ENCODE peak calls at places on chromosomes 6 and 20, in seven cellular contexts. H, F, B, U, R, E and I are unnamed samples.

GRCh38 chr20:33910056-33910455 is 83.7 kb upstream of the RALY start:
- DNase-seq in H (peak), F (no peak), B (no peak), U (peak), R (no peak), E (peak), I (peak)

GRCh38 chr20:40962733-40963504 is 65.7 kb upstream of the TOP1 start:
- DNase-seq in H (no peak), F (peak), B (peak), U (peak), R (peak), E (peak), I (peak)

GRCh38 chr6:17584241-17584803 is 15.8 kb upstream of the FAM8A1 start:
- DNase-seq in H (no peak), F (peak), B (no peak), U (peak), R (no peak), E (peak), I (peak)

GRCh38 chr6:24425091-24425490 is 22.4 kb downstream of the MRS2 start:
- DNase-seq in H (no peak), F (no peak), B (no peak), U (no peak), R (no peak), E (no peak), I (no peak)

GRCh38 chr6:119966484-119966883 is 616.9 kb upstream of the MAN1A1 start:
- DNase-seq in H (no peak), F (no peak), B (no peak), U (no peak), R (no peak), E (no peak), I (no peak)

GRCh38 chr6:168585441-168585840 is 144.5 kb downstream of the SMOC2 start:
- DNase-seq in H (no peak), F (no peak), B (no peak), U (no peak), R (no peak), E (no peak), I (no peak)

GRCh38 chr20:57709823-57710799 is at the start of gene PMEPA1:
- DNase-seq in H (peak), F (peak), B (peak), U (peak), R (peak), E (peak), I (peak)

GRCh38 chr6:11609324-11610071 is 71.9 kb downstream of the TMEM170B start:
- DNase-seq in H (peak), F (no peak), B (peak), U (peak), R (no peak), E (peak), I (peak)

GRCh38 chr6:24513602-24514001 is 18.8 kb downstream of the ALDH5A1 start:
- DNase-seq in H (no peak), F (no peak), B (no peak), U (no peak), R (no peak), E (no peak), I (no peak)

GRCh38 chr6:150249261-150249660 is 106.4 kb downstream of the PPP1R14C start:
- DNase-seq in H (no peak), F (no peak), B (no peak), U (no peak), R (no peak), E (no peak), I (peak)

GRCh38 chr6:15885624-15886023 is 222.8 kb upstream of the DTNBP1 start:
- DNase-seq in H (no peak), F (no peak), B (no peak), U (no peak), R (no peak), E (no peak), I (no peak)

GRCh38 chr6:84161190-84161589 is 66.3 kb downstream of the CEP162 start:
- DNase-seq in H (no peak), F (no peak), B (no peak), U (no peak), R (no peak), E (no peak), I (no peak)

GRCh38 chr6:115969930-115970273 is 90.8 kb downstream of the FRK start:
- DNase-seq in H (no peak), F (no peak), B (no peak), U (peak), R (no peak), E (peak), I (no peak)